ENCODE peak calls at places on chromosomes 6 and 20, in eight cellular contexts. X is CD8-positive, alpha-beta T cell; Z is BJ; G is IMR-90; P is cardiac muscle cell; I is stomach; E is right lobe of liver; F is astrocyte of the spinal cord. R is an unnamed sample.

GRCh38 chr6:110552076-110552475 is 75.7 kb upstream of the SLC22A16 start:
- DNase-seq in X (no peak), Z (no peak), G (no peak), P (no peak), I (no peak), E (no peak), F (no peak), R (no peak)

GRCh38 chr6:98586163-98586562 is 248.2 kb upstream of the POU3F2 start:
- DNase-seq in X (no peak), Z (no peak), G (no peak), P (no peak), I (no peak), E (no peak), F (no peak), R (no peak)

GRCh38 chr6:44837741-44838140 is 450.2 kb downstream of the CDC5L start:
- DNase-seq in X (no peak), Z (no peak), G (no peak), P (no peak), I (no peak), E (no peak), F (no peak), R (peak)

GRCh38 chr6:145878591-145879295 is 64.1 kb upstream of the FBXO30 start:
- DNase-seq in X (no peak), Z (peak), G (no peak), P (no peak), I (no peak), E (no peak), F (peak), R (peak)

GRCh38 chr6:102571236-102571908 is 1177.9 kb downstream of the GRIK2 start:
- DNase-seq in X (no peak), Z (no peak), G (no peak), P (no peak), I (no peak), E (no peak), F (peak), R (no peak)

GRCh38 chr20:12970372-12970821 is 38.4 kb upstream of the SPTLC3 start:
- DNase-seq in X (no peak), Z (no peak), G (peak), P (peak), I (no peak), E (no peak), F (peak), R (peak)

GRCh38 chr6:56938634-56939294 is 16.1 kb upstream of the BEND6 start:
- DNase-seq in X (no peak), Z (peak), G (peak), P (no peak), I (no peak), E (no peak), F (peak), R (peak)

GRCh38 chr6:157552171-157552747 is 171.3 kb downstream of the ZDHHC14 start:
- DNase-seq in X (no peak), Z (no peak), G (no peak), P (no peak), I (no peak), E (no peak), F (no peak), R (no peak)

GRCh38 chr6:161748535-161749386 is 474.9 kb upstream of the AGPAT4 start:
- DNase-seq in X (no peak), Z (no peak), G (no peak), P (peak), I (peak), E (peak), F (no peak), R (no peak)

GRCh38 chr6:90284745-90285481 is 11.7 kb downstream of the BACH2 start:
- DNase-seq in X (no peak), Z (no peak), G (peak), P (no peak), I (no peak), E (no peak), F (peak), R (peak)

GRCh38 chr6:28489366-28490190 is 26.0 kb downstream of the GPX6 start:
- DNase-seq in X (peak), Z (no peak), G (peak), P (peak), I (peak), E (no peak), F (peak), R (peak)

GRCh38 chr6:45843848-45844521 is 171.7 kb downstream of the CLIC5 start:
- DNase-seq in X (no peak), Z (no peak), G (no peak), P (no peak), I (no peak), E (peak), F (no peak), R (peak)

GRCh38 chr6:14476793-14477531 is 359.4 kb downstream of the CD83 start:
- DNase-seq in X (no peak), Z (peak), G (peak), P (no peak), I (peak), E (peak), F (peak), R (peak)

GRCh38 chr6:46528956-46529750 is 37.9 kb upstream of the RCAN2 start:
- DNase-seq in X (no peak), Z (no peak), G (no peak), P (no peak), I (no peak), E (no peak), F (no peak), R (no peak)

GRCh38 chr6:138568997-138569396 is 69.7 kb upstream of the NHSL1 start:
- DNase-seq in X (no peak), Z (no peak), G (no peak), P (no peak), I (no peak), E (no peak), F (no peak), R (no peak)

GRCh38 chr6:27866370-27867050 is 45.7 kb downstream of the OR2B2 start:
- DNase-seq in X (peak), Z (no peak), G (peak), P (peak), I (no peak), E (no peak), F (peak), R (peak)

GRCh38 chr20:53723045-53723444 is 129.4 kb upstream of the ZNF217 start:
- DNase-seq in X (no peak), Z (no peak), G (no peak), P (no peak), I (no peak), E (no peak), F (no peak), R (no peak)

GRCh38 chr6:146595981-146596731 is 2.6 kb upstream of the ADGB start:
- DNase-seq in X (no peak), Z (no peak), G (no peak), P (peak), I (no peak), E (no peak), F (no peak), R (no peak)

GRCh38 chr6:145631374-145631773 is 103.9 kb downstream of the EPM2A start:
- DNase-seq in X (no peak), Z (no peak), G (no peak), P (no peak), I (no peak), E (no peak), F (no peak), R (no peak)

GRCh38 chr20:389220-389619 is 8.7 kb downstream of the TRIB3 start:
- DNase-seq in X (no peak), Z (no peak), G (no peak), P (no peak), I (peak), E (peak), F (no peak), R (no peak)

GRCh38 chr6:161108886-161109285 is 117.3 kb downstream of the MAP3K4 start:
- DNase-seq in X (no peak), Z (no peak), G (no peak), P (no peak), I (no peak), E (no peak), F (no peak), R (no peak)

GRCh38 chr20:58612021-58612700 is 38.9 kb upstream of the STX16 start:
- DNase-seq in X (no peak), Z (no peak), G (no peak), P (no peak), I (peak), E (no peak), F (peak), R (no peak)

GRCh38 chr6:32133786-32134185 is 3.7 kb upstream of the FKBPL start:
- DNase-seq in X (no peak), Z (no peak), G (peak), P (no peak), I (no peak), E (no peak), F (no peak), R (peak)

DNA sequence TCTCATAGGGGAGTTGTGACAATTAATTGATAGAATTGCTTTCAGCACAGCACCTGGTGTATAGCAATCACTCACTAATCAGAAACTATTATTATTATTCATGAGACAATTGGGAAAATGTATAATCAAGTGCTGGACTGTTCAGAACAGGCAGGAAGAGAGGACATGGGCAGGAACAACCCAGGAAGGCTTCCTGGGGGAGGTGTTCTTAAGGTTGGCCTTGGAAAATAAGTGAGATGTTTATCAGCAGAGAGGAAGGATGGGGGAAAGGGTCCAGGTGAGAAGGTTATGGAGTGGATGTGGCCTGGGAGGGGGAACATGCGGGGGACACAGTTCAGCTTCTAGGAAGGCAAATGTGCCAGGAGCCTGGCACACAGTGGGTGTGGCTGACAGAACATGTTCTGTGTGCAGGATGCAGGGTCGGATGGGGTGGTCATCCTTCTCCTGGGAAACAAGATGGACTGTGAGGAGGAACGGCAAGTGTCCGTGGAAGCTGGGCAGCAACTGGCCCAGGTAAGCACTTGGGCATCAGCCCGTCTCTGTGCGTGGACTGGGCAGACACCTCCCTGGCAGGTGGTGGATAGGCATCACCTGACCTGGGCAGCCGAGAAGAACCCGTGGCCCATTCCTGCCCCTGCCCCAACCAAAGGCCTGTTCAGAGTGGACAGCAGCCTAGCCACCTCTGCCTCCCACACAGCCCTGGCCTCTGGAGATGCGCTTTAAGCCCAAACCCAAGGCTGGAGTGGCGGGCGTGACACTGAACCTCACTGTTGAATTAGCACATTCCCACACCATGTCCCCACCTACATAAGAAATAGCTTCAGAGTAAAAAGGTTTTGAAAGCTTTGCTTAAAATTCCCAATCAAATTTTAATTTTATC is 30.9 kb downstream of the RAB44 start:
- DNase-seq in X (no peak), Z (no peak), G (no peak), P (no peak), I (no peak), E (no peak), F (no peak), R (no peak)
- H3K4me3 ChIP-seq in X (no peak), Z (no peak), G (no peak), P (no peak), I (no peak), E (no peak), F (no peak), R (no peak)

GRCh38 chr20:31572701-31573554 is 32.2 kb upstream of the ID1 start:
- DNase-seq in X (peak), Z (peak), G (peak), P (peak), I (peak), E (peak), F (peak), R (peak)
- TF ChIP-seq CTCF in X (no peak), Z (no peak), G (no peak), P (no peak), I (no peak), E (no peak), F (no peak), R (no peak)

GRCh38 chr6:68967549-68968300 is 332.6 kb downstream of the ADGRB3 start:
- DNase-seq in X (peak), Z (no peak), G (peak), P (peak), I (peak), E (peak), F (peak), R (peak)
- H3K4me3 ChIP-seq in X (no peak), Z (no peak), G (no peak), P (no peak), I (no peak), E (no peak), F (no peak), R (no peak)

GRCh38 chr6:39389372-39389767 is 66.9 kb upstream of the KCNK16 start:
- DNase-seq in X (no peak), Z (no peak), G (no peak), P (peak), I (no peak), E (no peak), F (no peak), R (no peak)
- TF ChIP-seq CTCF in X (no peak), Z (no peak), G (no peak), P (peak), I (no peak), E (no peak), F (peak), R (peak)

GRCh38 chr20:36856691-36857635 is 19.0 kb upstream of the TLDC2 start:
- DNase-seq in X (peak), Z (no peak), G (peak), P (no peak), I (no peak), E (no peak), F (no peak), R (peak)

GRCh38 chr20:36856196-36856595 is 19.7 kb upstream of the TLDC2 start:
- DNase-seq in X (no peak), Z (no peak), G (no peak), P (no peak), I (no peak), E (no peak), F (no peak), R (peak)

GRCh38 chr20:36855241-36855657 is 20.7 kb upstream of the TLDC2 start:
- DNase-seq in X (no peak), Z (no peak), G (no peak), P (no peak), I (no peak), E (no peak), F (no peak), R (no peak)

GRCh38 chr20:36852187-36852586 is 23.8 kb upstream of the TLDC2 start:
- DNase-seq in X (no peak), Z (no peak), G (no peak), P (no peak), I (no peak), E (no peak), F (no peak), R (peak)

GRCh38 chr20:36854343-36855240 is 21.3 kb upstream of the TLDC2 start:
- DNase-seq in X (no peak), Z (no peak), G (peak), P (no peak), I (no peak), E (no peak), F (no peak), R (no peak)
- H3K4me3 ChIP-seq in X (no peak), Z (no peak), G (no peak), P (no peak), I (no peak), E (no peak), F (no peak), R (no peak)

DNA sequence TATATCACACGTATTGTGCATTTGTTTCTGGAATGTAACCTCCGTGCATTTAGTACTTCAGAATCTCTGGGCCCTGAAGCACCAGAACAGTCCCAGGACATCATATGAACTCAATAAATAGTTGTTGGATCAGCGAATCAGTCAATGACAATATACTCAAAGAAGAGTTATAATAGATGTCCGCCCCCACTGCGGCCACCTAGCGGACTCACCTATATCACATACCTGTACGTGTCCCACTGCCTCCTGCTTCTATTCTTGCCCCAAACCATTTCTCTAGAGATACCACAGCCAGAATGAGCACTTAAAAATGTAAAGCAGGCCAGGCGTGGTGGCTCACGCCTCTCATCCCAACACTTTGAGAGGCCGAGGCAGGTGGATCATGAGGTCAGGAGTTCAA is 73.9 kb downstream of the DCDC2 start:
- DNase-seq in X (no peak), Z (no peak), G (no peak), P (no peak), I (no peak), E (no peak), F (no peak), R (no peak)
- TF ChIP-seq CTCF in X (no peak), Z (no peak), G (no peak), P (no peak), I (no peak), E (no peak), F (no peak), R (no peak)

GRCh38 chr6:18416341-18416679 is 29.2 kb downstream of the RNF144B start:
- DNase-seq in X (no peak), Z (no peak), G (no peak), P (no peak), I (no peak), E (no peak), F (no peak), R (no peak)

GRCh38 chr6:18414102-18414501 is 27.0 kb downstream of the RNF144B start:
- DNase-seq in X (no peak), Z (no peak), G (no peak), P (no peak), I (no peak), E (no peak), F (no peak), R (no peak)

GRCh38 chr6:18413320-18413830 is 26.2 kb downstream of the RNF144B start:
- DNase-seq in X (no peak), Z (no peak), G (no peak), P (no peak), I (no peak), E (no peak), F (no peak), R (no peak)

GRCh38 chr6:18415207-18415606 is 28.1 kb downstream of the RNF144B start:
- DNase-seq in X (no peak), Z (no peak), G (no peak), P (no peak), I (no peak), E (no peak), F (no peak), R (no peak)

DNA sequence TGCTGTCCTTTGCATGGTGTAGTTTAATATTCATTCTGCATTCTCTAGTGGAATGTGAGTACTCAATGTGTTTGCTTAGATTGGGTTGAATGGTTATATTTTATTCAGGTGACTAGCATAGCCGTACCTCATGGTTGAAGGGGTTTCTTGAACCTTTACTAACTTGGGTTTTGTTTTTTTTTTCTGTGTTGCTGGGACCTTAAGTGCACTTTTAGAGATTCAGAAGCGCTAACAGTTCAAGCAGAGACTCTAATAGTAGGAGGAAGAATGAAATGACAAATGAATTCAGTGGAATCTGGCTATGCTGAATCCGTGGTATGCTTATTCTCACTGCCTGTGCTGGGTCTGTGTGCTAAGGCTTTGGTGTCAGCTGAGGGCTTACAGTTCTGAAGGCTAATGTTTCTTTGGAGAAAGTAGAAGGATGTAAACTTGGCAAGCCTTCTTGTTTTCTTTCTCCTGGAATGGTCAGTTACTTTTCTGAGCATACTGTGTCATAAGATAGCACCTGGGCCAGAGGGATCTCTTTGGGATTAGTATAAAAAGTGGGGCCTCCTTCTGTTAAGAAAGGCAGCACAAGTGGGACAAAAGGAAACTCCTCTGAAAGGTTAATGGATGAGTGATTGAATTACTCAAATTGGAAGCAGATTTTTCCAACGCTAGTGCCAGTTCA is 28.7 kb downstream of the RNF144B start:
- DNase-seq in X (no peak), Z (no peak), G (peak), P (no peak), I (no peak), E (no peak), F (peak), R (peak)
- H3K4me3 ChIP-seq in X (no peak), Z (no peak), G (no peak), P (no peak), I (no peak), E (no peak), F (no peak), R (no peak)